ENCODE peak calls at places on chromosome 11, in seven cellular contexts. One of them, this sample, is unnamed.

GRCh38 chr11:36214484-36214883 is 74.7 kb downstream of the COMMD9 start:
- DNase-seq in body of pancreas: no peak
- DNase-seq in GM23248: no peak
- DNase-seq in heart right ventricle: no peak
- DNase-seq in transverse colon: no peak
- DNase-seq in CD4-positive, CD25-positive, alpha-beta regulatory T cell: no peak
- DNase-seq in IMR-90: no peak
- DNase-seq in this sample: no peak

GRCh38 chr11:22666700-22667439 is 459 bp downstream of the GAS2 start:
- DNase-seq in body of pancreas: peak; percentile 78
- DNase-seq in GM23248: peak; percentile 20
- DNase-seq in heart right ventricle: peak; percentile 33
- DNase-seq in transverse colon: peak; percentile 20
- DNase-seq in CD4-positive, CD25-positive, alpha-beta regulatory T cell: peak; percentile 23
- DNase-seq in IMR-90: no peak
- DNase-seq in this sample: no peak

GRCh38 chr11:61341706-61342105 is 8.7 kb downstream of the TKFC start:
- DNase-seq in body of pancreas: no peak
- DNase-seq in GM23248: no peak
- DNase-seq in heart right ventricle: no peak
- DNase-seq in transverse colon: no peak
- DNase-seq in CD4-positive, CD25-positive, alpha-beta regulatory T cell: no peak
- DNase-seq in IMR-90: no peak
- DNase-seq in this sample: no peak

GRCh38 chr11:33388793-33389525 is 131.8 kb downstream of the HIPK3 start:
- DNase-seq in body of pancreas: no peak
- DNase-seq in GM23248: no peak
- DNase-seq in heart right ventricle: no peak
- DNase-seq in transverse colon: no peak
- DNase-seq in CD4-positive, CD25-positive, alpha-beta regulatory T cell: no peak
- DNase-seq in IMR-90: no peak
- DNase-seq in this sample: no peak

GRCh38 chr11:86671386-86672006 is 920 bp downstream of the ME3 start:
- DNase-seq in body of pancreas: peak; percentile 64
- DNase-seq in GM23248: peak; percentile 55
- DNase-seq in heart right ventricle: peak; percentile 86
- DNase-seq in transverse colon: peak; percentile 82
- DNase-seq in CD4-positive, CD25-positive, alpha-beta regulatory T cell: peak; percentile 12
- DNase-seq in IMR-90: no peak
- DNase-seq in this sample: no peak

GRCh38 chr11:102172127-102172848 is 62.0 kb downstream of the YAP1 start:
- DNase-seq in body of pancreas: peak; percentile 15
- DNase-seq in GM23248: peak; percentile 86
- DNase-seq in heart right ventricle: no peak
- DNase-seq in transverse colon: no peak
- DNase-seq in CD4-positive, CD25-positive, alpha-beta regulatory T cell: no peak
- DNase-seq in IMR-90: peak; percentile 54
- DNase-seq in this sample: no peak

GRCh38 chr11:104524276-104524675 is 360.3 kb upstream of the PDGFD start:
- DNase-seq in body of pancreas: no peak
- DNase-seq in GM23248: no peak
- DNase-seq in heart right ventricle: no peak
- DNase-seq in transverse colon: no peak
- DNase-seq in CD4-positive, CD25-positive, alpha-beta regulatory T cell: no peak
- DNase-seq in IMR-90: no peak
- DNase-seq in this sample: no peak

GRCh38 chr11:73284106-73284505 is 12.0 kb downstream of the P2RY6 start:
- DNase-seq in body of pancreas: no peak
- DNase-seq in GM23248: no peak
- DNase-seq in heart right ventricle: no peak
- DNase-seq in transverse colon: no peak
- DNase-seq in CD4-positive, CD25-positive, alpha-beta regulatory T cell: no peak
- DNase-seq in IMR-90: no peak
- DNase-seq in this sample: no peak

GRCh38 chr11:9609002-9609759 is 35.7 kb downstream of the WEE1 start:
- DNase-seq in body of pancreas: no peak
- DNase-seq in GM23248: no peak
- DNase-seq in heart right ventricle: no peak
- DNase-seq in transverse colon: no peak
- DNase-seq in CD4-positive, CD25-positive, alpha-beta regulatory T cell: no peak
- DNase-seq in IMR-90: no peak
- DNase-seq in this sample: no peak

GRCh38 chr11:15073361-15074205 is at the start of gene CALCB:
- DNase-seq in body of pancreas: peak; percentile 50
- DNase-seq in GM23248: peak; percentile 55
- DNase-seq in heart right ventricle: no peak
- DNase-seq in transverse colon: no peak
- DNase-seq in CD4-positive, CD25-positive, alpha-beta regulatory T cell: peak; percentile 13
- DNase-seq in IMR-90: peak; percentile 10
- DNase-seq in this sample: peak; percentile 10
- H3K9me3 ChIP-seq in body of pancreas: no peaks in the 10 kb centered on the region
- H3K9me3 ChIP-seq in GM23248: no peaks in the 10 kb centered on the region
- H3K9me3 ChIP-seq in heart right ventricle: no peaks in the 10 kb centered on the region
- H3K9me3 ChIP-seq in transverse colon: no peaks in the 10 kb centered on the region
- H3K9me3 ChIP-seq in CD4-positive, CD25-positive, alpha-beta regulatory T cell: no peaks in the 10 kb centered on the region
- H3K9me3 ChIP-seq in IMR-90: no peaks in the 10 kb centered on the region
- H3K9me3 ChIP-seq in this sample: no peaks in the 10 kb centered on the region

GRCh38 chr11:67271548-67272284 is 5.4 kb downstream of the GRK2 start:
- DNase-seq in body of pancreas: peak; percentile 13
- DNase-seq in GM23248: no peak
- DNase-seq in heart right ventricle: no peak
- DNase-seq in transverse colon: peak; percentile 22
- DNase-seq in CD4-positive, CD25-positive, alpha-beta regulatory T cell: peak; percentile 84
- DNase-seq in IMR-90: no peak
- DNase-seq in this sample: peak; percentile 63

GRCh38 chr11:67273260-67273990 is 7.2 kb downstream of the GRK2 start:
- DNase-seq in body of pancreas: peak; percentile 25
- DNase-seq in GM23248: no peak
- DNase-seq in heart right ventricle: no peak
- DNase-seq in transverse colon: peak; percentile 11
- DNase-seq in CD4-positive, CD25-positive, alpha-beta regulatory T cell: no peak
- DNase-seq in IMR-90: no peak
- DNase-seq in this sample: peak; percentile 29

GRCh38 chr11:67271212-67271547 is 4.9 kb downstream of the GRK2 start:
- DNase-seq in body of pancreas: no peak
- DNase-seq in GM23248: no peak
- DNase-seq in heart right ventricle: no peak
- DNase-seq in transverse colon: no peak
- DNase-seq in CD4-positive, CD25-positive, alpha-beta regulatory T cell: no peak
- DNase-seq in IMR-90: no peak
- DNase-seq in this sample: no peak

GRCh38 chr11:67270256-67271211 is 4.3 kb downstream of the GRK2 start:
- DNase-seq in body of pancreas: peak; percentile 56
- DNase-seq in GM23248: no peak
- DNase-seq in heart right ventricle: peak; percentile 74
- DNase-seq in transverse colon: peak; percentile 63
- DNase-seq in CD4-positive, CD25-positive, alpha-beta regulatory T cell: peak; percentile 45
- DNase-seq in IMR-90: no peak
- DNase-seq in this sample: no peak

GRCh38 chr11:67272327-67273259 is 6.3 kb downstream of the GRK2 start:
- DNase-seq in body of pancreas: peak; percentile 16
- DNase-seq in GM23248: no peak
- DNase-seq in heart right ventricle: no peak
- DNase-seq in transverse colon: peak; percentile 23
- DNase-seq in CD4-positive, CD25-positive, alpha-beta regulatory T cell: peak; percentile 65
- DNase-seq in IMR-90: no peak
- DNase-seq in this sample: peak; percentile 41
- H3K4me1 ChIP-seq in body of pancreas: peaks cover 90% of the 10 kb centered on the region
- H3K4me1 ChIP-seq in GM23248: peaks cover 24% of the 10 kb centered on the region
- H3K4me1 ChIP-seq in heart right ventricle: peaks cover 100% of the 10 kb centered on the region
- H3K4me1 ChIP-seq in transverse colon: peaks cover 99% of the 10 kb centered on the region
- H3K4me1 ChIP-seq in CD4-positive, CD25-positive, alpha-beta regulatory T cell: peaks cover 100% of the 10 kb centered on the region
- H3K4me1 ChIP-seq in IMR-90: peaks cover 41% of the 10 kb centered on the region
- H3K4me1 ChIP-seq in this sample: peaks cover 100% of the 10 kb centered on the region

DNA sequence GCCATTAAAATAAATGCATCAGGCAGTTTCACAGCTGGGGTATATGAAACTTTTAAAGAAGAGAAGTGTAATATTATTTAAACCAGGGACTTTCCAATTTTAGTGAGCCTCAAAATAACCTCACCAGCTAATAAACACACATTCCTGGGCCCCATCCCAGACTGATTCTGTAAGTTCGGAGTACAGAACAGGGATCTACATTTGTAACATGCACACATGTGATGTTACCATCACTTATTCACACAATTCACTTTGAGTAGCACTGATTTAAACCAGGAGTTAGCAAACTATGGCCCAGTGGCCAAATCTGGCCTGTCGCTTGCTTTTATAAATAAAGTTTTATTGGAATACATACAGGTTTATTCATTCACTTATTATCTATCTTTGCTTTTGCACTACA is 62.0 kb downstream of the STK33 start:
- DNase-seq in body of pancreas: no peak
- DNase-seq in GM23248: no peak
- DNase-seq in heart right ventricle: no peak
- DNase-seq in transverse colon: no peak
- DNase-seq in CD4-positive, CD25-positive, alpha-beta regulatory T cell: no peak
- DNase-seq in IMR-90: no peak
- DNase-seq in this sample: no peak
- H3K27me3 ChIP-seq in body of pancreas: no peaks in the 10 kb centered on the region
- H3K27me3 ChIP-seq in GM23248: peaks cover 5% of the 10 kb centered on the region
- H3K27me3 ChIP-seq in heart right ventricle: no peaks in the 10 kb centered on the region
- H3K27me3 ChIP-seq in transverse colon: no peaks in the 10 kb centered on the region
- H3K27me3 ChIP-seq in CD4-positive, CD25-positive, alpha-beta regulatory T cell: no peaks in the 10 kb centered on the region
- H3K27me3 ChIP-seq in IMR-90: no peaks in the 10 kb centered on the region
- H3K27me3 ChIP-seq in this sample: no peaks in the 10 kb centered on the region

GRCh38 chr11:2644844-2645778 is 54.7 kb downstream of the KCNQ1OT1 start:
- DNase-seq in body of pancreas: no peak
- DNase-seq in GM23248: no peak
- DNase-seq in heart right ventricle: no peak
- DNase-seq in transverse colon: no peak
- DNase-seq in CD4-positive, CD25-positive, alpha-beta regulatory T cell: no peak
- DNase-seq in IMR-90: no peak
- DNase-seq in this sample: no peak
- H3K9me3 ChIP-seq in body of pancreas: peaks cover 61% of the 10 kb centered on the region
- H3K9me3 ChIP-seq in GM23248: peaks cover 24% of the 10 kb centered on the region
- H3K9me3 ChIP-seq in heart right ventricle: peaks cover 79% of the 10 kb centered on the region
- H3K9me3 ChIP-seq in transverse colon: peaks cover 73% of the 10 kb centered on the region
- H3K9me3 ChIP-seq in CD4-positive, CD25-positive, alpha-beta regulatory T cell: peaks cover 43% of the 10 kb centered on the region
- H3K9me3 ChIP-seq in IMR-90: peaks cover 45% of the 10 kb centered on the region
- H3K9me3 ChIP-seq in this sample: no peaks in the 10 kb centered on the region

GRCh38 chr11:64251986-64252837 is 882 bp downstream of the PLCB3 start:
- DNase-seq in body of pancreas: peak; percentile 60
- DNase-seq in GM23248: peak; percentile 81
- DNase-seq in heart right ventricle: peak; percentile 60
- DNase-seq in transverse colon: peak; percentile 89
- DNase-seq in CD4-positive, CD25-positive, alpha-beta regulatory T cell: no peak
- DNase-seq in IMR-90: no peak
- DNase-seq in this sample: no peak
- H3K4me1 ChIP-seq in body of pancreas: peaks cover 31% of the 10 kb centered on the region
- H3K4me1 ChIP-seq in GM23248: peaks cover 11% of the 10 kb centered on the region
- H3K4me1 ChIP-seq in heart right ventricle: peaks cover 38% of the 10 kb centered on the region
- H3K4me1 ChIP-seq in transverse colon: peaks cover 34% of the 10 kb centered on the region
- H3K4me1 ChIP-seq in CD4-positive, CD25-positive, alpha-beta regulatory T cell: peaks cover 31% of the 10 kb centered on the region
- H3K4me1 ChIP-seq in IMR-90: peaks cover 10% of the 10 kb centered on the region
- H3K4me1 ChIP-seq in this sample: peaks cover 36% of the 10 kb centered on the region

DNA sequence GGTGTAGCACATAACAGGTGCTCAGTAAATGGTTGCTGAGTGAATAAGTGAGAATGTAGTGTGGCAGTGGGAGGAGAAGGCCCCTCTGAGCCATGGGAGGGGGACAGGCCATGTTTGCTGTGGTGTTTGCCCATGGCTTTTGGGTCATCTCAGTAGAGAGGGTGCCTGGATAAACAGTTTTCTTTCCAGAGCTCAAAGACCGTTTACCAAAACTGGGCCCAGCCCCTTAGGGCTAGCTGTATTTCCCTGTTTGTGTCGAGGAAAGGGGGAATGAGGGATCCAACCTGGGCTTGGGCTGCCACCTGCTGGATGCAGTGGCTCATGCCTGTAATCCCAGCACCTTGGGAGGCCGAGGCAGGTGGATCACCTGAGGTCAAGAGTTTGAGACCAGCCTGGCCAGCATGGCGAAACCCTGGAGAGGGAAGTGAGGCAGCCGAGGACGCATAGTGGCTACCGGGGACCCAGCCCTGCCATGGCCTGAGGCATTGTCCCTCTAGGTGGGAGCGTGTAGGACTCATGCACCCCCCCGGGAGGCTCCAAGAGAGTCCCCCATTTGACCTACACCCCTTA is 8.7 kb upstream of the LTO1 start:
- DNase-seq in body of pancreas: no peak
- DNase-seq in GM23248: peak; percentile 28
- DNase-seq in heart right ventricle: no peak
- DNase-seq in transverse colon: peak; percentile 27
- DNase-seq in CD4-positive, CD25-positive, alpha-beta regulatory T cell: no peak
- DNase-seq in IMR-90: no peak
- DNase-seq in this sample: no peak
- H3K27me3 ChIP-seq in body of pancreas: no peaks in the 10 kb centered on the region
- H3K27me3 ChIP-seq in GM23248: peaks cover 5% of the 10 kb centered on the region
- H3K27me3 ChIP-seq in heart right ventricle: peaks cover 16% of the 10 kb centered on the region
- H3K27me3 ChIP-seq in transverse colon: peaks cover 9% of the 10 kb centered on the region
- H3K27me3 ChIP-seq in CD4-positive, CD25-positive, alpha-beta regulatory T cell: no peaks in the 10 kb centered on the region
- H3K27me3 ChIP-seq in IMR-90: peaks cover 3% of the 10 kb centered on the region
- H3K27me3 ChIP-seq in this sample: no peaks in the 10 kb centered on the region

GRCh38 chr11:50073113-50074105 is 40.7 kb downstream of the OR4C45 start:
- DNase-seq in body of pancreas: no peak
- DNase-seq in GM23248: no peak
- DNase-seq in heart right ventricle: no peak
- DNase-seq in transverse colon: no peak
- DNase-seq in CD4-positive, CD25-positive, alpha-beta regulatory T cell: no peak
- DNase-seq in IMR-90: no peak
- DNase-seq in this sample: no peak

GRCh38 chr11:50072226-50073112 is 39.8 kb downstream of the OR4C45 start:
- DNase-seq in body of pancreas: no peak
- DNase-seq in GM23248: no peak
- DNase-seq in heart right ventricle: no peak
- DNase-seq in transverse colon: no peak
- DNase-seq in CD4-positive, CD25-positive, alpha-beta regulatory T cell: no peak
- DNase-seq in IMR-90: no peak
- DNase-seq in this sample: no peak

GRCh38 chr11:50075856-50076255 is 43.2 kb downstream of the OR4C45 start:
- DNase-seq in body of pancreas: no peak
- DNase-seq in GM23248: no peak
- DNase-seq in heart right ventricle: no peak
- DNase-seq in transverse colon: no peak
- DNase-seq in CD4-positive, CD25-positive, alpha-beta regulatory T cell: no peak
- DNase-seq in IMR-90: no peak
- DNase-seq in this sample: no peak

GRCh38 chr11:50071584-50072225 is 39.0 kb downstream of the OR4C45 start:
- DNase-seq in body of pancreas: no peak
- DNase-seq in GM23248: no peak
- DNase-seq in heart right ventricle: no peak
- DNase-seq in transverse colon: no peak
- DNase-seq in CD4-positive, CD25-positive, alpha-beta regulatory T cell: no peak
- DNase-seq in IMR-90: no peak
- DNase-seq in this sample: no peak

GRCh38 chr11:50074161-50074560 is 41.5 kb downstream of the OR4C45 start:
- DNase-seq in body of pancreas: no peak
- DNase-seq in GM23248: no peak
- DNase-seq in heart right ventricle: no peak
- DNase-seq in transverse colon: no peak
- DNase-seq in CD4-positive, CD25-positive, alpha-beta regulatory T cell: no peak
- DNase-seq in IMR-90: no peak
- DNase-seq in this sample: no peak
- H3K9me3 ChIP-seq in body of pancreas: peaks cover 40% of the 10 kb centered on the region
- H3K9me3 ChIP-seq in GM23248: no peaks in the 10 kb centered on the region
- H3K9me3 ChIP-seq in heart right ventricle: no peaks in the 10 kb centered on the region
- H3K9me3 ChIP-seq in transverse colon: no peaks in the 10 kb centered on the region
- H3K9me3 ChIP-seq in CD4-positive, CD25-positive, alpha-beta regulatory T cell: no peaks in the 10 kb centered on the region
- H3K9me3 ChIP-seq in IMR-90: peaks cover 53% of the 10 kb centered on the region
- H3K9me3 ChIP-seq in this sample: no peaks in the 10 kb centered on the region

This sample was measured in CD4-positive, alpha-beta memory T cell.